ENCODE peak calls at places on chromosome 15, in four cellular contexts. One of them, this sample, is unnamed.

GRCh38 chr15:43346305-43346704 is 15.9 kb upstream of the LCMT2 start:
- DNase-seq in mammary epithelial cell: no peak
- DNase-seq in fibroblast of lung: no peak
- DNase-seq in H1: no peak
- DNase-seq in this sample: no peak

GRCh38 chr15:64507293-64507802 is 47.0 kb downstream of the ZNF609 start:
- DNase-seq in mammary epithelial cell: peak; percentile 55
- DNase-seq in fibroblast of lung: peak; percentile 95
- DNase-seq in H1: no peak
- DNase-seq in this sample: peak; percentile 53

GRCh38 chr15:64701051-64701450 is 74.3 kb downstream of the RBPMS2 start:
- DNase-seq in mammary epithelial cell: no peak
- DNase-seq in fibroblast of lung: no peak
- DNase-seq in H1: no peak
- DNase-seq in this sample: no peak

GRCh38 chr15:31365655-31366127 is 39.1 kb downstream of the KLF13 start:
- DNase-seq in mammary epithelial cell: peak; percentile 70
- DNase-seq in fibroblast of lung: peak; percentile 59
- DNase-seq in H1: peak; percentile 78
- DNase-seq in this sample: no peak

GRCh38 chr15:51856714-51857380 is 27.4 kb downstream of the TMOD3 start:
- DNase-seq in mammary epithelial cell: no peak
- DNase-seq in fibroblast of lung: no peak
- DNase-seq in H1: no peak
- DNase-seq in this sample: no peak

GRCh38 chr15:27222479-27222878 is 251.5 kb downstream of the GABRG3 start:
- DNase-seq in mammary epithelial cell: no peak
- DNase-seq in fibroblast of lung: peak; percentile 94
- DNase-seq in H1: no peak
- DNase-seq in this sample: no peak

GRCh38 chr15:55224892-55225291 is 28.2 kb upstream of the RSL24D1 start:
- DNase-seq in mammary epithelial cell: peak; percentile 14
- DNase-seq in fibroblast of lung: peak; percentile 13
- DNase-seq in H1: no peak
- DNase-seq in this sample: no peak

GRCh38 chr15:73632670-73633058 is 525 bp downstream of the NPTN start:
- DNase-seq in mammary epithelial cell: no peak
- DNase-seq in fibroblast of lung: no peak
- DNase-seq in H1: peak; percentile 52
- DNase-seq in this sample: no peak

GRCh38 chr15:92157666-92158298 is 235.9 kb upstream of the ST8SIA2 start:
- DNase-seq in mammary epithelial cell: peak; percentile 18
- DNase-seq in fibroblast of lung: no peak
- DNase-seq in H1: peak; percentile 38
- DNase-seq in this sample: no peak

GRCh38 chr15:90916461-90916860 is 13.4 kb downstream of the MAN2A2 start:
- DNase-seq in mammary epithelial cell: no peak
- DNase-seq in fibroblast of lung: no peak
- DNase-seq in H1: no peak
- DNase-seq in this sample: no peak

GRCh38 chr15:54017911-54018310 is 39.7 kb downstream of the UNC13C start:
- DNase-seq in mammary epithelial cell: no peak
- DNase-seq in fibroblast of lung: no peak
- DNase-seq in H1: no peak
- DNase-seq in this sample: no peak

GRCh38 chr15:71129660-71130059 is 14.4 kb downstream of the THSD4 start:
- DNase-seq in mammary epithelial cell: peak; percentile 32
- DNase-seq in fibroblast of lung: no peak
- DNase-seq in H1: no peak
- DNase-seq in this sample: no peak

GRCh38 chr15:47846128-47846868 is 129.0 kb downstream of the SEMA6D start:
- DNase-seq in mammary epithelial cell: no peak
- DNase-seq in fibroblast of lung: no peak
- DNase-seq in H1: no peak
- DNase-seq in this sample: no peak

GRCh38 chr15:39125904-39126303 is 455.0 kb upstream of the THBS1 start:
- DNase-seq in mammary epithelial cell: no peak
- DNase-seq in fibroblast of lung: peak; percentile 58
- DNase-seq in H1: peak; percentile 54
- DNase-seq in this sample: peak; percentile 22

GRCh38 chr15:58933311-58934113 is at the start of gene SLTM:
- DNase-seq in mammary epithelial cell: peak; percentile 96
- DNase-seq in fibroblast of lung: peak; percentile 92
- DNase-seq in H1: peak; percentile 89
- DNase-seq in this sample: peak; percentile 85
- TF ChIP-seq CTCF in mammary epithelial cell: peak; percentile 19
- TF ChIP-seq CTCF in fibroblast of lung: peak; percentile 13
- TF ChIP-seq CTCF in H1: peak; percentile 20
- TF ChIP-seq CTCF in this sample: peak; percentile 46

DNA sequence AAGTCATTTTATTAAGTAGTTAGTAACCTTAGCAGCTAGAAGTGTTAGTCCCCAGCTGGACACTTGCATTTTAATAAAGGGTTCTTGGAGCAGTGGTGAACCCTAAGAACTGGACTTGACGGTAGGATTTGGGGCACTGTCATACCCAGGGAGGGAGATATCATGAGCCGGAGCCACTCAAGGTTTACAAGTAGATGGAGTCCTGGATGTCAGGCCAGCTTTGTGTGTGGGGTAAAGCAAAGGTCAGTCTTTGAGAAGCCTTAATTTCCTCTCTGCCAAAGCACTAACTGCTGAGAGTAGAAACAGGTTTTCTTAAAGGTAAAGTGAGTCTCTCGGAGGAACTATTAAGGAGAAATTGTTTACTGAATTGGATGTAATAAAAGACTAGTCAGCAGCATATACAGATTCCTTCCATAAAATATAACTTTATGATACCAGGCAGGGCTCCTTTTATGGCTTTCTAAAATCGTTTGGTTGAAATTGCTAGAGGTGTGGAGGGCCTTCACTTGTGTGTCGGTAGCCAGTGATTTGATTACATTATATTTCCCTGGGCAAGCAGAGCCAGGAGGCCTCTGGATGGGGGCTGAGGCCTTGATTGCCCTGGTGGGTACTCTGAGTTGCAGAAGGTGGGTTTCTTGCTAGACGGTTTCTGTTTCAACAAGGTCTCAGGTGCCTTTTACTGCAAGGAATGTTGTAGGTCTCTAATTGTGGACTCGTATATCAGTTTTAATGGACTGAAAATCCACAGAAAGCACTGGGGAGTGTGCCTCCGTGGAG is 23.1 kb downstream of the SQOR start:
- DNase-seq in mammary epithelial cell: no peak
- DNase-seq in fibroblast of lung: no peak
- DNase-seq in H1: no peak
- DNase-seq in this sample: no peak
- H3K4me3 ChIP-seq in mammary epithelial cell: no peak overlapping the region
- H3K4me3 ChIP-seq in fibroblast of lung: no peak overlapping the region
- H3K4me3 ChIP-seq in H1: no peak overlapping the region
- H3K4me3 ChIP-seq in this sample: no peak overlapping the region

GRCh38 chr15:98853161-98853560 is 154.4 kb downstream of the PGPEP1L start:
- DNase-seq in mammary epithelial cell: peak; percentile 90
- DNase-seq in fibroblast of lung: peak; percentile 95
- DNase-seq in H1: no peak
- DNase-seq in this sample: peak; percentile 90

GRCh38 chr15:98855067-98855814 is 152.4 kb downstream of the PGPEP1L start:
- DNase-seq in mammary epithelial cell: no peak
- DNase-seq in fibroblast of lung: no peak
- DNase-seq in H1: no peak
- DNase-seq in this sample: no peak

GRCh38 chr15:98854496-98854895 is 153.1 kb downstream of the PGPEP1L start:
- DNase-seq in mammary epithelial cell: no peak
- DNase-seq in fibroblast of lung: no peak
- DNase-seq in H1: no peak
- DNase-seq in this sample: no peak

GRCh38 chr15:98855815-98856539 is 151.6 kb downstream of the PGPEP1L start:
- DNase-seq in mammary epithelial cell: no peak
- DNase-seq in fibroblast of lung: no peak
- DNase-seq in H1: no peak
- DNase-seq in this sample: no peak

DNA sequence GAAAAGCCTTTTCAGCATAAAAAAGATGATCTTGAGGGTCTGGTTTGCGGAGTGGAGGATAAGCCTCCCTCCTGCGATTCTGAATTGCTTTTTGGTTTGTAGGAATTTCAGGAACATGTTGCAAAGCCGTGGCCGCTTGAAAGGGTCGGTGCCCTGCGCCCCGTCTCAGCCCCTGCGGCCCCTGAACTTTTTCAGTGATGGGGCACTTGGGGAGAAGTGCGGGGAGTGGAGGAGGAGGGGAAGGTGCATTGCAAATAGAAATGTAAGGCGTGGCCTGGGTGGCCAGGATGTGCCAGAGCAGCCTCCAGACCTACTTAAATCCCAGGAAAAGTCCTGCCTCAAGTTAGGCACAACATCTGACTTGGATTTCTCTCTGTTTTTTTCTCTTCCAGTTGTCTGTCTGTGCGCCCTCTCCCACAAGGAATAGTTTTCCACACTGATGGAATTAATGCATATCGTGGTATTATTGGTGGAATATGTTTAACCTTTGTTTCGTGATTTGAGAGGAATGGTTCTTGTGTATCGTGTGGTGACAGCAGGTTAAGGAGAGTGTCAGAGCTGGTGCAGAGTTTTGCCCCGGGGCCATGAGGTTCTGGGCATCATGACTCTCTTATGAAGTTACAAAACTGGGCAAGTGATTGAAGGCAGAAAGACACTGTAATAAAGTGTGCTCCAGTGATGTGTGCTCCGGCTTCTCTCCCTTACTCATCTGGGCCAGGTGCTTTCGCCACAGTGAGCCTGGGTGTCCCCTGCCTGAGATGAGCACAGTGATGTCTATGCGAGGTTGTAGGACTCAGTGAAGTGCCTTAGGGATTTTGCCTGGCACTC is 153.8 kb downstream of the PGPEP1L start:
- DNase-seq in mammary epithelial cell: peak; percentile 72
- DNase-seq in fibroblast of lung: no peak
- DNase-seq in H1: no peak
- DNase-seq in this sample: peak; percentile 29
- H3K79me2 ChIP-seq in mammary epithelial cell: peaks cover 96% of the 10 kb centered on the region
- H3K79me2 ChIP-seq in fibroblast of lung: peaks cover 42% of the 10 kb centered on the region
- H3K79me2 ChIP-seq in H1: peaks cover 19% of the 10 kb centered on the region
- H3K79me2 ChIP-seq in this sample: peaks cover 60% of the 10 kb centered on the region

DNA sequence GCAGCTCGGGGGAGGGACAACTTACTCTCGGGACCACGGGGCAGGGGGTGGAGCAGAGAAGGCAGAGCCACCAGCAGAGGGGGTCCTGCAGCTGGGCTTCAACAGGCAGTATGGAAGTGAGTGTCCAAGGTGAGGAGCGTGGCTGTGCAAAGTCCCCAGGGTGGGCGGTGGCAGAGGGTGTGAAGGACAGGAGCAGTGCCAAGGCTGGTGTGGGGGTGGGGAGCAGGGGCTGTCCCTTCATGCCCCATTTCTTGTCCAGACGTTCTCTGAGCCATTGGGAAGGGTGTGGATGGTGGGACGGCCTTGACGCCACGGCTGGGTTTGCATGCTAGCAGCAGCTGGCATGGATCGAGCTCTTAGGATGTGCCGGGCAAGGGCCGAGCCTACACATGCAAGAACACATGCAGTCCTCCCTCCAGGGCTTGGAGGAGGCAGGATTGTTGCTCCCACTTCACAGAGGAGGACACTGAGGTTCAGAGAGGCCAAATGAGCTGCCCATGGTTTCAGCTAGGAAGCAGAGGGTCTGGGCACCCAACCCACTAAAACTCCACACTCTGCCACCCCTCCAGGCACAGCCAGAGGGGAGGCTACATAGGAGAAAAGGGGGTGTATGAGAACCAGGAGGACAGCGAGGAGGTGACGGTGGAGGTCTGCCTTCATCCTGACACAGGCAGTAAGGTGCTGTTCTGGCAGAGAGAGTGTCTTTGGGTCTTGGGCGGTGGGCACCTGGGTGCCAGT is 93.6 kb downstream of the TBC1D2B start:
- DNase-seq in mammary epithelial cell: no peak
- DNase-seq in fibroblast of lung: no peak
- DNase-seq in H1: peak; percentile 41
- DNase-seq in this sample: no peak
- TF ChIP-seq CTCF in mammary epithelial cell: no peak
- TF ChIP-seq CTCF in fibroblast of lung: no peak
- TF ChIP-seq CTCF in H1: peak; percentile 18
- TF ChIP-seq CTCF in this sample: no peak

This sample was measured in PC-9.